ENCODE peak calls at places on chromosomes 16 and 17, in seven cellular contexts. Q, S, V, L, A, H and F are unnamed samples.

GRCh38 chr16:89446975-89447293 is 43.4 kb downstream of the ANKRD11 start:
- DNase-seq in S (no peak), L (no peak), V (no peak), H (no peak), Q (no peak), A (no peak), F (no peak)

GRCh38 chr17:46940692-46941404 is 17.9 kb downstream of the GOSR2 start:
- DNase-seq in Q (peak), V (peak), L (peak), A (peak), S (peak), H (peak), F (peak)

GRCh38 chr16:68722119-68723024 is 14.7 kb upstream of the CDH1 start:
- DNase-seq in A (no peak), Q (no peak), S (no peak), L (no peak), H (no peak), V (no peak), F (no peak)

GRCh38 chr16:58127033-58127556 is 2.1 kb downstream of the CFAP20 start:
- DNase-seq in V (peak), L (no peak), A (no peak), Q (no peak), H (peak), S (peak), F (peak)

GRCh38 chr17:14304222-14304844 is 3.5 kb downstream of the HS3ST3B1 start:
- DNase-seq in L (no peak), S (no peak), V (no peak), A (no peak), H (no peak), Q (no peak), F (no peak)

GRCh38 chr16:56108724-56109123 is 82.6 kb upstream of the GNAO1 start:
- DNase-seq in V (no peak), S (no peak), H (no peak), A (no peak), L (no peak), Q (no peak), F (no peak)

GRCh38 chr17:12567077-12568053 is 98.3 kb upstream of the MYOCD start:
- DNase-seq in S (no peak), A (no peak), V (no peak), L (no peak), H (no peak), Q (no peak), F (no peak)

GRCh38 chr16:66904428-66904845 is 14.2 kb downstream of the CDH16 start:
- DNase-seq in H (no peak), S (no peak), L (no peak), Q (no peak), A (no peak), V (no peak), F (no peak)

GRCh38 chr17:83142619-83143018 is 63.2 kb downstream of the METRNL start:
- DNase-seq in H (no peak), Q (no peak), S (no peak), V (no peak), A (no peak), L (no peak), F (no peak)

GRCh38 chr17:61352408-61352770 is 47.3 kb upstream of the TBX2 start:
- DNase-seq in L (no peak), V (no peak), Q (no peak), S (no peak), A (no peak), H (no peak), F (no peak)